ENCODE peak calls at places on chromosomes 4 and X, in six cellular contexts. One of them, this sample, is unnamed.

GRCh38 chr4:3713817-3714641 is 52.2 kb upstream of the ADRA2C start:
- DNase-seq in CD8-positive, alpha-beta T cell: no peak
- DNase-seq in RWPE2: no peak
- DNase-seq in esophagus squamous epithelium: no peak
- DNase-seq in H7: no peak
- DNase-seq in foreskin fibroblast: no peak
- DNase-seq in this sample: no peak

GRCh38 chrX:20116087-20116574 is 576 bp downstream of the MAP7D2 start:
- DNase-seq in CD8-positive, alpha-beta T cell: no peak
- DNase-seq in RWPE2: no peak
- DNase-seq in esophagus squamous epithelium: no peak
- DNase-seq in H7: peak; percentile 73
- DNase-seq in foreskin fibroblast: no peak
- DNase-seq in this sample: no peak

GRCh38 chr4:114694770-114695169 is 96.2 kb downstream of the UGT8 start:
- DNase-seq in CD8-positive, alpha-beta T cell: no peak
- DNase-seq in RWPE2: no peak
- DNase-seq in esophagus squamous epithelium: no peak
- DNase-seq in H7: no peak
- DNase-seq in foreskin fibroblast: peak; percentile 56
- DNase-seq in this sample: no peak

GRCh38 chr4:87497141-87497540 is 32.0 kb downstream of the SPARCL1 start:
- DNase-seq in CD8-positive, alpha-beta T cell: no peak
- DNase-seq in RWPE2: no peak
- DNase-seq in esophagus squamous epithelium: no peak
- DNase-seq in H7: peak; percentile 19
- DNase-seq in foreskin fibroblast: no peak
- DNase-seq in this sample: no peak

GRCh38 chr4:53695540-53696463 is 104.5 kb upstream of the LNX1 start:
- DNase-seq in CD8-positive, alpha-beta T cell: no peak
- DNase-seq in RWPE2: no peak
- DNase-seq in esophagus squamous epithelium: no peak
- DNase-seq in H7: no peak
- DNase-seq in foreskin fibroblast: no peak
- DNase-seq in this sample: no peak

GRCh38 chr4:171130126-171130801 is 682.9 kb upstream of the GALNTL6 start:
- DNase-seq in CD8-positive, alpha-beta T cell: no peak
- DNase-seq in RWPE2: no peak
- DNase-seq in esophagus squamous epithelium: no peak
- DNase-seq in H7: no peak
- DNase-seq in foreskin fibroblast: no peak
- DNase-seq in this sample: peak; percentile 3

GRCh38 chrX:68462653-68463052 is 29.4 kb upstream of the OPHN1 start:
- DNase-seq in CD8-positive, alpha-beta T cell: peak; percentile 12
- DNase-seq in RWPE2: no peak
- DNase-seq in esophagus squamous epithelium: no peak
- DNase-seq in H7: no peak
- DNase-seq in foreskin fibroblast: peak; percentile 39
- DNase-seq in this sample: no peak

GRCh38 chr4:152500798-152501434 is 35.0 kb downstream of the FBXW7 start:
- DNase-seq in CD8-positive, alpha-beta T cell: peak; percentile 56
- DNase-seq in RWPE2: no peak
- DNase-seq in esophagus squamous epithelium: peak; percentile 1
- DNase-seq in H7: peak; percentile 21
- DNase-seq in foreskin fibroblast: peak; percentile 90
- DNase-seq in this sample: peak; percentile 77

GRCh38 chr4:47882228-47882627 is 32.2 kb downstream of the NFXL1 start:
- DNase-seq in CD8-positive, alpha-beta T cell: no peak
- DNase-seq in RWPE2: no peak
- DNase-seq in esophagus squamous epithelium: no peak
- DNase-seq in H7: no peak
- DNase-seq in foreskin fibroblast: peak; percentile 33
- DNase-seq in this sample: no peak

GRCh38 chrX:153944140-153944799 is at the start of gene RENBP:
- DNase-seq in CD8-positive, alpha-beta T cell: peak; percentile 56
- DNase-seq in RWPE2: no peak
- DNase-seq in esophagus squamous epithelium: no peak
- DNase-seq in H7: peak; percentile 89
- DNase-seq in foreskin fibroblast: no peak
- DNase-seq in this sample: no peak

GRCh38 chr4:608236-608635 is 17.1 kb upstream of the PDE6B start:
- DNase-seq in CD8-positive, alpha-beta T cell: no peak
- DNase-seq in RWPE2: no peak
- DNase-seq in esophagus squamous epithelium: no peak
- DNase-seq in H7: peak; percentile 62
- DNase-seq in foreskin fibroblast: no peak
- DNase-seq in this sample: no peak

DNA sequence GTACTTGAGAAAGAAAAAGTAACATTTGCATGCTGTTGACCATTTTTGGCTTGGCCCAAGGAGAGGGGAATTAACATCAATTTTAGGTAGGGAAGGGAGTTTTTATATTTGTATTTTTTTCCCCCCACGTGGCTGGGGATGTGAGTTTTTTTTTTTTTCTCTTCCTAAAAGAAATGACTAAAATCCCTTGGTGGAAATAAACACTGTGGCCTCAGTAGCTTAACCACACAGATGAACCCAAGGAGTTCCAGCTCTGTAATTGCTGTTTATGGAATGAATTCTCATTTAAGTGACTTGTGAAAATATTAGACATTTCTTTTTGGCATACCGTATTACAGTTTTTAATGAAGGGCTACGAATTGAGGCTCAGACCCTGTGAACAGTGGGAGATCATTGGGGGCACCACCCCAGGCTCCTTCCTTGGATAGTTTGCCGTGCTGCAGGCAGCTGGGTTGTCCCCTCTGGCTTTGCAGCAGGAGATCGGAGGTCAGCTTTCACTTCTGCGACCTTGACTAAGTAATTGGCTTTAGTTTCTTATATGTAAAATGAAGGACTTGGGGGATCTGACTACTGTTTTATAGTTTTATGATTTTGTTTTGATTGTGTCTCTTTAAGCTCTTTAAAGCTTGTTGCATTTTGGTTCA is 116.2 kb downstream of the ARHGAP10 start:
- DNase-seq in CD8-positive, alpha-beta T cell: no peak
- DNase-seq in RWPE2: no peak
- DNase-seq in esophagus squamous epithelium: no peak
- DNase-seq in H7: no peak
- DNase-seq in foreskin fibroblast: no peak
- DNase-seq in this sample: no peak
- H3K4me3 ChIP-seq in CD8-positive, alpha-beta T cell: no peak overlapping the region
- H3K4me3 ChIP-seq in RWPE2: no peak overlapping the region
- H3K4me3 ChIP-seq in esophagus squamous epithelium: no peak overlapping the region
- H3K4me3 ChIP-seq in H7: no peak overlapping the region
- H3K4me3 ChIP-seq in foreskin fibroblast: no peak overlapping the region
- H3K4me3 ChIP-seq in this sample: no peak overlapping the region

DNA sequence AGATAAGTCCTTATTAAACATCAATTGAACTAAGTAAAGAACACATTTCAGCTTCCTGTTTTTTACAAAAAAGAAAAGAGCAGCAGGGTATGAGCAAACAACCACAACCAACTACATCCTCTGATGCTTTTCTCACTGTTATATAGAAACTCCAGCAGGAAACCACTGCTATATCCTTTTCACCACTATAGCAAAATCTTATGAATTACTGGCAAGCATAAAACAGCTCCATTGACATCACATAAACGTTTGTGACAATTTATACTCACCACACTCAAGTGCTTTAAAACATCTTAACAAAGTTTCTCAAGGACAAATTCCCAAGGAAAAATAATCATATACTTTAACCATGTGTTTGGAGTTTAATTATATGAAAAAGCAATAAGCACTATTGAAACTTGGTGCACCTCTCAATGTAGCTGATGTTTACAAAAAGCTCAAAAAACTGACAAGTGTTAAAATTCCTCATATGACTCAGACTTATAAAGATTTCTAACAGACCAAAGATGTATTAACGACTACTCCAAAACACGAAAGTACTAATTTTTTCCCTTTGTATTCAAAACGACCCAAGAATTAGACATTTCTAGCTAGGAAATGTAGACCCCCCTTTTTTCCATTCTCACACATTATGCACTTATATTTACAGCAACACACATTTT is 12.9 kb downstream of the GPRIN3 start:
- DNase-seq in CD8-positive, alpha-beta T cell: no peak
- DNase-seq in RWPE2: no peak
- DNase-seq in esophagus squamous epithelium: no peak
- DNase-seq in H7: no peak
- DNase-seq in foreskin fibroblast: no peak
- DNase-seq in this sample: no peak
- H3K4me3 ChIP-seq in CD8-positive, alpha-beta T cell: peak overlapping the region; percentile 21
- H3K4me3 ChIP-seq in RWPE2: no peak overlapping the region
- H3K4me3 ChIP-seq in esophagus squamous epithelium: no peak overlapping the region
- H3K4me3 ChIP-seq in H7: no peak overlapping the region
- H3K4me3 ChIP-seq in foreskin fibroblast: no peak overlapping the region
- H3K4me3 ChIP-seq in this sample: no peak overlapping the region

GRCh38 chr4:57080781-57081650 is 29.2 kb downstream of the IGFBP7 start:
- DNase-seq in CD8-positive, alpha-beta T cell: no peak
- DNase-seq in RWPE2: peak; percentile 66
- DNase-seq in esophagus squamous epithelium: no peak
- DNase-seq in H7: no peak
- DNase-seq in foreskin fibroblast: peak; percentile 94
- DNase-seq in this sample: peak; percentile 98
- H3K4me3 ChIP-seq in CD8-positive, alpha-beta T cell: no peak overlapping the region
- H3K4me3 ChIP-seq in RWPE2: no peak overlapping the region
- H3K4me3 ChIP-seq in esophagus squamous epithelium: no peak overlapping the region
- H3K4me3 ChIP-seq in H7: no peak overlapping the region
- H3K4me3 ChIP-seq in foreskin fibroblast: no peak overlapping the region
- H3K4me3 ChIP-seq in this sample: no peak overlapping the region

DNA sequence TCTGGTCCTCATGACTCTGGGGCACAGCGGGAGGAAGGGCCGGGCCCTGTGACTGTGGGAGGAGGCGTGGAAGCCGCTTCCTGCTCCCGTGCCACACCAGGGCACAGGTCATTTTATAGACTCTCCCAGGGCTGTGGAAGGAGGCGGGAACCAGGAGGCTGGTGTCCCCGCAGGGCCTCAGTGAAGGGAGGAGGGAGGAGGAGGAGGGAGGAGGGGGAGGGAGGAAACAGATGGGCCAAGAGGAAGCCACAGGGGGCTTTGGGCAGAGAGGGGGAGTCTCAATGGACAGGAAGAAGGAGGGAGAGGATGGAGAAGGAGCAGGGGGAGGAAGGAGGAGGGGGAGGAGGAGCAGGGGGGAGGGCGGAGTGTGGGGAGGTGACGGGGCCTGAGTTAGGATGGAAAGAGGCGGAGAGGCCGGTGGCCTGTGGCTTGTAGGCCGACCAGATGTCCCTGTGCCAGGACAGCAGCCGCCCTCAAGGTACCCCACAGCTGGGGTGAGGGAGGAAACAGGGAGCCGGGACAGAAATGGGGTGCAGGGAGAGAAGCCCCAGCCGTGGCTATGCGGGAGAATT is 6.2 kb upstream of the PLCXD1 start:
- DNase-seq in CD8-positive, alpha-beta T cell: no peak
- DNase-seq in RWPE2: peak; percentile 35
- DNase-seq in esophagus squamous epithelium: no peak
- DNase-seq in H7: peak; percentile 88
- DNase-seq in foreskin fibroblast: peak; percentile 55
- DNase-seq in this sample: no peak
- H3K4me3 ChIP-seq in CD8-positive, alpha-beta T cell: peak overlapping the region; percentile 65
- H3K4me3 ChIP-seq in RWPE2: no peak overlapping the region
- H3K4me3 ChIP-seq in esophagus squamous epithelium: no peak overlapping the region
- H3K4me3 ChIP-seq in H7: peak overlapping the region; percentile 71
- H3K4me3 ChIP-seq in foreskin fibroblast: no peak overlapping the region
- H3K4me3 ChIP-seq in this sample: no peak overlapping the region

GRCh38 chrX:14496674-14497073 is 32.7 kb upstream of the GLRA2 start:
- DNase-seq in CD8-positive, alpha-beta T cell: no peak
- DNase-seq in RWPE2: no peak
- DNase-seq in esophagus squamous epithelium: no peak
- DNase-seq in H7: no peak
- DNase-seq in foreskin fibroblast: peak; percentile 17
- DNase-seq in this sample: no peak
- H3K4me3 ChIP-seq in CD8-positive, alpha-beta T cell: peak overlapping the region; percentile 41
- H3K4me3 ChIP-seq in RWPE2: no peak overlapping the region
- H3K4me3 ChIP-seq in esophagus squamous epithelium: no peak overlapping the region
- H3K4me3 ChIP-seq in H7: no peak overlapping the region
- H3K4me3 ChIP-seq in foreskin fibroblast: peak overlapping the region; percentile 29
- H3K4me3 ChIP-seq in this sample: no peak overlapping the region

GRCh38 chrX:118824173-118824782 is 654 bp downstream of the ZCCHC12 start:
- DNase-seq in CD8-positive, alpha-beta T cell: no peak
- DNase-seq in RWPE2: no peak
- DNase-seq in esophagus squamous epithelium: no peak
- DNase-seq in H7: peak; percentile 53
- DNase-seq in foreskin fibroblast: peak; percentile 14
- DNase-seq in this sample: no peak

DNA sequence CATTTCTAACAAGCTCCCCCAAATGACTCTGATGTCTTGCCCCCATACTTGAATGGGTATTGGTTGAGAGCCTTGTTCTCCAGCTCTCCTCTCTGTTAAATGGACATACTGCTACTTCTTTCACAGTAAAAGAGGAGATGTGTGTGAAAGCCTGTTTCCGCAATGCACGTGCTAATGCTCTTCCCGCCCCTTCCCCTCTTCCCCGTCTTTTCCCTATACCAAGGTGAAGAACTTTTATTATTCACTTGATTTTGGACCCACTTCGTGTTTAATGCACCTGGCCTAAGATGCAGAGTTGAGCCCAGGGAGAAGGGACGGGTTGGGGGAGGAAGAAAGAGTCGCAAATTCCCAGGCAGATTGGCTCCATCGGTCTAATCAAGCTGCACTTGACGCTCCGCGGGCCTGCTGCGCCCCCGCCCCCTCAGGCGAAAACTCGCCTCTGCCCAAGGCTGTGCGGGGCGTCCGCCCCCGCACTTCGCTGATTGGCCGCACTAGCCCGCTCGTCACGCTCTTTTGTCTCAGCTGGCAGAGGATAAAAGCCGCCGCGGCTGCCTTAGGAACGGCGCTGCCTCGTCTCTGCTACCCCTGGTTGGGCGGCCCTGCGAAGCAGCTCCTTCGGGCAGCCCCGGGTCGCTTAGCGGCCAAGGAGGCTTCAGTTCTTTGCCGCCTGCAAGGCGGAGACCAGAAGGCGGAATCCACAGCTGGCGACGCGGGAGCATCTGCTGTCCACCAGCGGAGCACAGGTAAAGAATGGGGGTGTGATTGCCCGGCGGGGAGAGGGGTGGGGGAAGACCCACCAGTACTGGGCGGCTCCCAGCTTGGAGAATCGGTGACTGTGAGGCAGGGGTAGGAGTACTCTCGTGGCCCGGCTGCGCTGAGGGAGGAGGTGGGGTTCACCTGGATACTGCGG is at the start of gene ZCCHC12:
- DNase-seq in CD8-positive, alpha-beta T cell: peak; percentile 34
- DNase-seq in RWPE2: no peak
- DNase-seq in esophagus squamous epithelium: no peak
- DNase-seq in H7: peak; percentile 95
- DNase-seq in foreskin fibroblast: peak; percentile 61
- DNase-seq in this sample: no peak
- H3K4me3 ChIP-seq in CD8-positive, alpha-beta T cell: peak within 1 kb of the TSS; percentile 57
- H3K4me3 ChIP-seq in RWPE2: no peak within 1 kb of the TSS
- H3K4me3 ChIP-seq in esophagus squamous epithelium: no peak within 1 kb of the TSS
- H3K4me3 ChIP-seq in H7: peak within 1 kb of the TSS; percentile 19
- H3K4me3 ChIP-seq in foreskin fibroblast: peak within 1 kb of the TSS; percentile 33
- H3K4me3 ChIP-seq in this sample: peak within 1 kb of the TSS; percentile 28

GRCh38 chrX:39764441-39764914 is 333.3 kb downstream of the BCOR start:
- DNase-seq in CD8-positive, alpha-beta T cell: no peak
- DNase-seq in RWPE2: no peak
- DNase-seq in esophagus squamous epithelium: no peak
- DNase-seq in H7: no peak
- DNase-seq in foreskin fibroblast: no peak
- DNase-seq in this sample: no peak
- H3K4me3 ChIP-seq in CD8-positive, alpha-beta T cell: no peak overlapping the region
- H3K4me3 ChIP-seq in RWPE2: no peak overlapping the region
- H3K4me3 ChIP-seq in esophagus squamous epithelium: no peak overlapping the region
- H3K4me3 ChIP-seq in H7: no peak overlapping the region
- H3K4me3 ChIP-seq in foreskin fibroblast: no peak overlapping the region
- H3K4me3 ChIP-seq in this sample: no peak overlapping the region

This sample was measured in retinal pigment epithelial cell.